ENCODE peak calls at places on chromosomes 1 and 21, in four cellular contexts. D is HL-60, F is AG09309, C is suprapubic skin. Z is an unnamed sample.

GRCh38 chr1:197067457-197067818 is 378 bp upstream of the F13B start:
- DNase-seq in F (no peak), C (no peak), D (no peak), Z (no peak)

GRCh38 chr21:29465528-29465927 is 166.8 kb downstream of the BACH1 start:
- DNase-seq in C (no peak), F (no peak), D (no peak), Z (no peak)

GRCh38 chr21:40765771-40766170 is 81.2 kb downstream of the DSCAM start:
- DNase-seq in C (no peak), F (no peak), D (no peak), Z (no peak)

GRCh38 chr1:8862528-8862927 is 16.0 kb downstream of the ENO1 start:
- DNase-seq in F (no peak), C (no peak), D (peak; percentile 37), Z (no peak)

GRCh38 chr1:43541721-43542401 is 11.2 kb downstream of the PTPRF start:
- DNase-seq in C (no peak), D (no peak), F (no peak), Z (no peak)

GRCh38 chr1:93769767-93770166 is 88.1 kb upstream of the BCAR3 start:
- DNase-seq in C (no peak), D (no peak), F (no peak), Z (no peak)

GRCh38 chr1:186680031-186681012 is at the start of gene PTGS2:
- DNase-seq in D (peak; percentile 90), C (peak; percentile 87), F (peak; percentile 90), Z (peak; percentile 77)

GRCh38 chr1:45552309-45552708 is 1.7 kb downstream of the AKR1A1 start:
- DNase-seq in C (no peak), D (no peak), F (no peak), Z (no peak)

GRCh38 chr1:173827611-173828010 is 2.9 kb upstream of the CENPL start:
- DNase-seq in D (no peak), F (no peak), C (no peak), Z (no peak)

GRCh38 chr1:235866207-235866912 is at the start of gene LYST:
- DNase-seq in C (no peak), D (peak; percentile 62), F (no peak), Z (no peak)

GRCh38 chr1:80218112-80218511 is 1211.6 kb upstream of the ADGRL4 start:
- DNase-seq in C (no peak), D (no peak), F (no peak), Z (peak; percentile 19)

GRCh38 chr1:96309783-96310182 is 411.8 kb upstream of the PTBP2 start:
- DNase-seq in F (peak; percentile 23), C (no peak), D (peak; percentile 83), Z (peak; percentile 32)

GRCh38 chr1:96306809-96307208 is 414.8 kb upstream of the PTBP2 start:
- DNase-seq in C (no peak), F (peak; percentile 52), D (no peak), Z (no peak)

GRCh38 chr1:96313216-96313615 is 408.4 kb upstream of the PTBP2 start:
- DNase-seq in F (peak; percentile 41), C (no peak), D (no peak), Z (no peak)

GRCh38 chr1:96308314-96308713 is 413.3 kb upstream of the PTBP2 start:
- DNase-seq in D (peak; percentile 42), F (no peak), C (no peak), Z (no peak)
- TF ChIP-seq CTCF in D (no peak), F (no peak), C (no peak), Z (no peak)

GRCh38 chr1:231417503-231417902 is 4.6 kb downstream of the EGLN1 start:
- DNase-seq in C (no peak), F (no peak), D (peak; percentile 7), Z (no peak)

GRCh38 chr1:231416896-231417295 is 5.2 kb downstream of the EGLN1 start:
- DNase-seq in F (no peak), C (no peak), D (no peak), Z (no peak)

GRCh38 chr1:231413749-231414082 is 8.4 kb downstream of the EGLN1 start:
- DNase-seq in D (no peak), C (no peak), F (no peak), Z (no peak)

GRCh38 chr1:231415018-231415583 is 7.0 kb downstream of the EGLN1 start:
- DNase-seq in C (no peak), D (no peak), F (no peak), Z (no peak)

GRCh38 chr1:231414260-231415016 is 7.6 kb downstream of the EGLN1 start:
- DNase-seq in C (no peak), D (no peak), F (no peak), Z (no peak)
- H3K4me3 ChIP-seq in C (no peak overlapping the region), D (no peak overlapping the region), F (no peak overlapping the region), Z (no peak overlapping the region)

GRCh38 chr1:176878750-176879536 is 285.6 kb downstream of the ASTN1 start:
- DNase-seq in D (no peak), F (no peak), C (no peak), Z (no peak)
- TF ChIP-seq CTCF in D (no peak), F (no peak), C (no peak), Z (no peak)

DNA sequence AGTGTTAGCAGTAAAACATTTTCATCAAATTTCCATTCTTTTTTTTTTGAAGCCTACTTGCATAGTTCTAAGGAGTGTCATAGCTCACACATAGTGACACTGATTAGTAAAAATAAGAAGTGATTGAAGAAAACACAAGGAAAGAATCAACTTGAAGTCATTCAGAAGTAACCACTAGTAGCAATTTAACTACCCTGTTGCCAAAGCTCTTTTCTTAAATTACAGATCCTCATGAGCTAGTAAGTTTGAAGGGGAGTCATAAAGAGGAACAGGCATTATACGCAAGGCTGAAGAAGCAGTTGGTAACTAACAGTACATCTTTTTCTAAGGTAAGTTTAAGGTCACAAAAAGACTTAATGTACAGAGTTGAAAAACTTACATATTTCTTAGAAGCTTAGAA is 332.2 kb downstream of the CHRM3 start:
- DNase-seq in F (no peak), D (peak; percentile 15), C (no peak), Z (no peak)
- H3K4me3 ChIP-seq in F (no peak overlapping the region), D (no peak overlapping the region), C (no peak overlapping the region), Z (no peak overlapping the region)

GRCh38 chr1:32998997-32999396 is 34.4 kb upstream of the RNF19B start:
- DNase-seq in F (no peak), C (no peak), D (no peak), Z (no peak)

GRCh38 chr1:33000427-33001026 is 35.9 kb upstream of the RNF19B start:
- DNase-seq in F (no peak), D (no peak), C (no peak), Z (no peak)

GRCh38 chr1:33003657-33004056 is 33.0 kb downstream of the AK2 start:
- DNase-seq in C (no peak), D (no peak), F (no peak), Z (no peak)

GRCh38 chr1:33002006-33002405 is 34.7 kb downstream of the AK2 start:
- DNase-seq in D (no peak), C (no peak), F (no peak), Z (no peak)

DNA sequence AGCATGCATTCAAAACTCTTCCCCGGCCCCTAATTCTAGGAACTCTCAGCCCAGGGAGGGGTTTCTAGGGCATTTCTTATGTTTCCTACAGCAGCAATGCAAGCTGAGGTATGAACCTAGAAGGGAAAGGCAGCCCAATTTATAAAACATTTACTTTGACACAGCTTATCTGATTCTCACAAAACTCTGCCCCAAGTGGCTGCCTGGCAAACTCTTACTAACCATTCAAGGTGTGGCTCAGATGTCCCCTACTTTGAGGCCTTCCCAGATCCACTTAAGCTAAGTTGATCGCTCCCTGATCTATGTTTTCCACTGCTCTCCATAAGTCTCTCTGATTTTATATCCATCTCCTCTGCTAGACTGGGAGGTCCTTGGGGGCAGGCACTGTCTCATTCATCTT is 35.4 kb downstream of the AK2 start:
- DNase-seq in C (no peak), F (no peak), D (no peak), Z (no peak)
- TF ChIP-seq CTCF in C (no peak), F (peak; percentile 24), D (no peak), Z (peak; percentile 20)

GRCh38 chr1:11428789-11429188 is 50.2 kb upstream of the DISP3 start:
- DNase-seq in D (no peak), C (no peak), F (no peak), Z (no peak)
- H3K4me3 ChIP-seq in D (no peak overlapping the region), C (no peak overlapping the region), F (no peak overlapping the region), Z (no peak overlapping the region)

GRCh38 chr1:100866901-100867206 is 27.8 kb downstream of the EXTL2 start:
- DNase-seq in C (no peak), F (no peak), D (no peak), Z (no peak)

GRCh38 chr1:100862591-100862990 is 32.1 kb downstream of the EXTL2 start:
- DNase-seq in D (no peak), F (peak; percentile 61), C (no peak), Z (peak; percentile 32)

GRCh38 chr1:100869996-100870395 is 24.6 kb downstream of the EXTL2 start:
- DNase-seq in C (no peak), D (no peak), F (no peak), Z (no peak)

GRCh38 chr1:100868364-100868995 is 26.2 kb downstream of the EXTL2 start:
- DNase-seq in D (no peak), F (peak; percentile 21), C (no peak), Z (no peak)

GRCh38 chr1:100866041-100866900 is 28.4 kb downstream of the EXTL2 start:
- DNase-seq in D (peak; percentile 28), C (no peak), F (peak; percentile 40), Z (no peak)
- TF ChIP-seq CTCF in D (peak; percentile 38), C (peak; percentile 30), F (peak; percentile 36), Z (peak; percentile 44)

Z was measured in kidney epithelial cell.